ENCODE peak calls at places on chromosomes 1 and 21, in ten cellular contexts. F is heart left ventricle, Y is A549, N is ovary, O is esophagus muscularis mucosa, G is endothelial cell of umbilical vein, L is breast epithelium, M is Peyer's patch, I is testis, T is body of pancreas. A is an unnamed sample.

GRCh38 chr1:162256287-162256686 is 120.4 kb downstream of the SPATA46 start:
- DNase-seq in O (no peak), F (no peak), Y (no peak), N (no peak), L (no peak), M (no peak), I (peak), T (no peak), G (no peak), A (no peak)

GRCh38 chr1:56248138-56248537 is 331.2 kb downstream of the PLPP3 start:
- DNase-seq in F (no peak), T (no peak), O (no peak), L (no peak), G (no peak), N (no peak), M (no peak), Y (no peak), I (no peak), A (no peak)

GRCh38 chr1:234214129-234214910 is 158.9 kb upstream of the COA6 start:
- DNase-seq in L (peak), N (no peak), O (peak), F (peak), G (no peak), Y (no peak), T (peak), I (peak), M (no peak), A (no peak)

GRCh38 chr1:45304311-45305081 is 22.2 kb upstream of the HPDL start:
- DNase-seq in N (peak), L (no peak), T (peak), O (peak), G (no peak), I (peak), F (peak), M (peak), Y (no peak), A (peak)

GRCh38 chr1:7551442-7551841 is 219.7 kb upstream of the VAMP3 start:
- DNase-seq in T (no peak), N (no peak), G (no peak), F (no peak), Y (no peak), O (no peak), M (no peak), L (no peak), I (no peak), A (no peak)

GRCh38 chr1:48472747-48473146 is 743 bp upstream of the SPATA6 start:
- DNase-seq in M (no peak), N (no peak), T (no peak), G (no peak), I (no peak), O (no peak), F (no peak), L (no peak), Y (no peak), A (no peak)

GRCh38 chr1:224762046-224762445 is 145.9 kb downstream of the CNIH3 start:
- DNase-seq in T (no peak), L (no peak), Y (no peak), G (no peak), O (no peak), F (no peak), M (no peak), N (no peak), I (no peak), A (no peak)

GRCh38 chr1:10530281-10530740 is 55.6 kb downstream of the PEX14 start:
- DNase-seq in I (peak), N (peak), M (no peak), G (peak), O (no peak), F (no peak), L (no peak), Y (no peak), T (peak), A (no peak)

GRCh38 chr21:33384851-33385331 is 18.3 kb upstream of the IFNGR2 start:
- DNase-seq in T (no peak), F (no peak), O (no peak), G (no peak), N (no peak), Y (no peak), I (no peak), M (no peak), L (no peak), A (no peak)

GRCh38 chr1:205293350-205294074 is 28.0 kb downstream of the NUAK2 start:
- DNase-seq in N (no peak), L (no peak), M (no peak), I (no peak), G (no peak), F (no peak), T (no peak), O (no peak), Y (no peak), A (no peak)

GRCh38 chr1:164480285-164480907 is 78.6 kb upstream of the PBX1 start:
- DNase-seq in T (no peak), L (no peak), G (no peak), M (no peak), N (no peak), F (no peak), Y (no peak), O (no peak), I (no peak), A (no peak)

GRCh38 chr1:164475834-164476233 is 83.2 kb upstream of the PBX1 start:
- DNase-seq in F (no peak), Y (no peak), G (no peak), M (no peak), O (no peak), L (no peak), I (no peak), T (no peak), N (no peak), A (no peak)

GRCh38 chr1:164477336-164477735 is 81.6 kb upstream of the PBX1 start:
- DNase-seq in I (no peak), T (no peak), M (no peak), N (no peak), O (no peak), G (no peak), F (no peak), Y (no peak), L (no peak), A (no peak)

GRCh38 chr1:164473544-164473943 is 85.4 kb upstream of the PBX1 start:
- DNase-seq in M (no peak), G (no peak), N (no peak), Y (no peak), T (no peak), O (no peak), L (no peak), I (no peak), F (no peak), A (no peak)

DNA sequence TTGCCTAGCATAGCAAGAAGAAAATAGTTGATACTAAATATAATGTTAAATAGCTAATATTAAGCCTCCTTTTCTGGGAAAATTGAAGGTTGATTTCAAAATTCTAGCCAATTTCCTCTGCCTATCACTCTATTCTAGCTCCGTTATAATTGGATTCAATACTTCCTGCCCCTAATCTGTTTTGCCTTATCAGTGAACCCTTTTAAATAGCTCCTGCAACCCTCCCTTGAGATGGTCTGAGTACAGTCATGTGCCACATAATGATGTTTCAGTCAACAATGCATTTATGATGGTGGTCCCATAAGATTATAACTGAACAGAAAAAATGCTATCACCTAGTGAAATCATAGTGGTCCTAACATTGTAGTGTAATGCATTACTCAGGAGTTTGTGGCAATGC is 79.7 kb upstream of the PBX1 start:
- DNase-seq in L (no peak), I (no peak), M (no peak), N (no peak), Y (no peak), O (no peak), G (no peak), T (no peak), F (no peak), A (no peak)
- TF ChIP-seq POLR2A in L (no peak), I (no peak), M (no peak), N (no peak), Y (no peak), O (no peak), G (no peak), T (no peak), F (no peak), A (no peak)

DNA sequence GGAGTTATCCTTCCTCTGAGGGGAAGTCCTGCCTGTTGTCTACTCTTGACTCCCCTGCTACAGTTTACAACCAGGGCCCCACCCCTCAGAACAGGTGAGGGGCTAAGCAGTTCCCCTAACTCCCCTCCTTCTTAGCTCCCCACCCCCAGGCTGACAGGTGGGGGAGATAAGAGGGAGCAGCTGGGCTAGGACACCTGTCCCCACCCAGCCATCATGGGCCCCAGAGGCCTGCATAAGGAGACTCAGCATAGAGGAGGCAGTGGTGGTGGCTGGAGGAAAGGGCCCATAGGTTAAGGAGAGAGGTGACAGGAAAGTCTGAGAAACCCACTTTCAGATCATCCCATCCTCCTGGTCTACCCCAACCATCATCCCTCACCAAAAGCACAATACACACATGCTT is 6.8 kb downstream of the MEF2D start:
- DNase-seq in I (no peak), L (no peak), Y (no peak), T (no peak), M (no peak), N (no peak), O (no peak), G (no peak), F (no peak), A (no peak)
- H3K4me3 ChIP-seq in I (no peak), L (no peak), Y (no peak), T (no peak), M (no peak), N (no peak), O (peak), G (no peak), F (no peak), A (no peak)

GRCh38 chr1:40107290-40107959 is 10.4 kb upstream of the PPT1 start:
- DNase-seq in I (no peak), N (no peak), L (no peak), T (peak), Y (no peak), M (no peak), G (no peak), F (no peak), O (no peak), A (peak)
- TF ChIP-seq POLR2A in I (no peak), N (no peak), L (no peak), T (no peak), Y (no peak), M (no peak), G (no peak), F (no peak), O (no peak), A (no peak)

GRCh38 chr1:168729405-168729802 is 398 bp upstream of the DPT start:
- DNase-seq in Y (no peak), T (no peak), N (no peak), O (no peak), L (no peak), M (no peak), I (no peak), G (no peak), F (no peak), A (no peak)
- H3K4me3 ChIP-seq in Y (no peak), T (no peak), N (no peak), O (peak), L (no peak), M (no peak), I (no peak), G (no peak), F (no peak), A (no peak)

GRCh38 chr1:25997759-25998074 is at the start of gene PAFAH2:
- DNase-seq in O (no peak), N (no peak), T (no peak), Y (no peak), M (peak), F (no peak), L (no peak), G (no peak), I (no peak), A (peak)

GRCh38 chr1:25996966-25997758 is 701 bp downstream of the PAFAH2 start:
- DNase-seq in L (no peak), I (no peak), T (no peak), O (no peak), Y (peak), N (no peak), M (no peak), F (no peak), G (peak), A (no peak)

GRCh38 chr1:26003262-26003661 is 5.4 kb upstream of the PAFAH2 start:
- DNase-seq in I (no peak), N (no peak), Y (no peak), O (no peak), T (no peak), F (no peak), M (no peak), L (no peak), G (no peak), A (no peak)

GRCh38 chr1:25998075-25998761 is 355 bp upstream of the PAFAH2 start:
- DNase-seq in G (peak), L (peak), I (peak), O (peak), F (peak), Y (peak), T (peak), N (peak), M (peak), A (peak)

GRCh38 chr1:25999419-25999818 is 1.6 kb upstream of the PAFAH2 start:
- DNase-seq in T (no peak), F (no peak), O (no peak), I (no peak), N (no peak), L (no peak), G (no peak), Y (no peak), M (no peak), A (no peak)
- TF ChIP-seq POLR2A in T (no peak), F (no peak), O (no peak), I (no peak), N (no peak), L (no peak), G (no peak), Y (no peak), M (no peak), A (no peak)

GRCh38 chr1:2558420-2558819 is 2.2 kb downstream of the TNFRSF14 start:
- DNase-seq in O (no peak), M (no peak), T (no peak), F (no peak), I (no peak), L (no peak), Y (no peak), G (no peak), N (no peak), A (no peak)

GRCh38 chr1:2556277-2557145 is at the start of gene TNFRSF14:
- DNase-seq in O (no peak), Y (no peak), L (no peak), G (peak), F (peak), M (peak), N (peak), T (peak), I (peak), A (peak)

GRCh38 chr1:2558861-2559260 is 2.7 kb downstream of the TNFRSF14 start:
- DNase-seq in O (no peak), F (no peak), Y (no peak), T (no peak), M (no peak), L (no peak), N (no peak), G (no peak), I (no peak), A (no peak)

GRCh38 chr1:2557146-2558029 is 1.2 kb downstream of the TNFRSF14 start:
- DNase-seq in Y (no peak), N (no peak), G (no peak), M (no peak), L (no peak), I (no peak), F (no peak), O (no peak), T (no peak), A (peak)

DNA sequence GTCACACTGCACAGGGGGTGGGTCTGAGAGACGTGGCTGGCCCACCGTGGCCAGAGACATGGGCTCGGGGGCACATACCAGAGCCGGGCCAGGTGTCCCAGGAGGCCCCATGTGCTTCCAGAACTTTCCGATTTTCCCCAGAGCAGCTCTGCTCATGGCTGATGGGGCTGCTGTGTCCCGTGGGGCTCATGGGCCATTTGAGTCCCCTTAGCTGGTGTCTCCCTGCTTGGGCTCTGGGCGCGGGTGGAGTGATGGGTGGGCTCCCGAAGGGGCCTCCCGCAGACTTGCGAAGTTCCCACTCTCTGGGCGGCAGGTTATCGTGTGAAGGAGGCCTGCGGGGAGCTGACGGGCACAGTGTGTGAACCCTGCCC is 1.8 kb downstream of the TNFRSF14 start:
- DNase-seq in L (no peak), F (no peak), M (no peak), N (no peak), O (no peak), G (no peak), Y (no peak), T (no peak), I (no peak), A (no peak)
- H3K4me3 ChIP-seq in L (peak), F (no peak), M (no peak), N (no peak), O (no peak), G (no peak), Y (no peak), T (no peak), I (no peak), A (no peak)

GRCh38 chr1:150808134-150808533 is at the start of gene CTSK:
- DNase-seq in N (no peak), L (no peak), F (no peak), O (no peak), G (no peak), I (peak), Y (no peak), M (no peak), T (no peak), A (peak)
- TF ChIP-seq POLR2A in N (no peak), L (no peak), F (no peak), O (no peak), G (no peak), I (no peak), Y (no peak), M (no peak), T (no peak), A (no peak)

GRCh38 chr21:15444118-15444960 is 285.4 kb upstream of the USP25 start:
- DNase-seq in N (no peak), O (no peak), I (no peak), T (no peak), M (no peak), Y (peak), G (no peak), L (no peak), F (no peak), A (no peak)

GRCh38 chr21:15443740-15444117 is 286.1 kb upstream of the USP25 start:
- DNase-seq in T (no peak), F (no peak), M (no peak), G (no peak), N (no peak), L (no peak), Y (peak), O (no peak), I (no peak), A (no peak)

GRCh38 chr21:15449556-15449955 is 280.2 kb upstream of the USP25 start:
- DNase-seq in Y (no peak), T (no peak), M (no peak), O (no peak), L (no peak), N (no peak), G (no peak), F (no peak), I (no peak), A (no peak)

GRCh38 chr21:15445327-15445726 is 284.5 kb upstream of the USP25 start:
- DNase-seq in F (no peak), Y (no peak), I (no peak), O (no peak), N (no peak), M (no peak), G (no peak), L (no peak), T (no peak), A (no peak)

GRCh38 chr21:15446193-15446592 is 283.6 kb upstream of the USP25 start:
- DNase-seq in Y (no peak), I (no peak), F (peak), L (no peak), N (no peak), G (no peak), T (no peak), O (no peak), M (no peak), A (no peak)
- H3K4me3 ChIP-seq in Y (no peak), I (no peak), F (no peak), L (no peak), N (no peak), G (no peak), T (no peak), O (no peak), M (no peak), A (no peak)

GRCh38 chr1:39575191-39576015 is 1.2 kb downstream of the PABPC4 start:
- DNase-seq in T (peak), M (peak), F (peak), L (peak), N (peak), O (no peak), G (peak), I (peak), Y (no peak), A (peak)
- TF ChIP-seq POLR2A in T (peak), M (no peak), F (no peak), L (no peak), N (no peak), O (no peak), G (no peak), I (no peak), Y (no peak), A (no peak)

A was measured in lower leg skin.